ENCODE peak calls at places on chromosome 14, in six cellular contexts. O is spleen, Q is prostate gland, Z is SK-N-SH, D is GM23338, M is transverse colon. Y is an unnamed sample.

GRCh38 chr14:83975435-83976222 is 1554.3 kb upstream of the FLRT2 start:
- DNase-seq in Q (no peak), Z (no peak), O (no peak), M (no peak), D (peak; percentile 15), Y (no peak)

GRCh38 chr14:96065661-96066459 is 26.7 kb downstream of the C14orf132 start:
- DNase-seq in M (no peak), O (peak; percentile 38), Q (no peak), Z (peak; percentile 78), D (peak; percentile 26), Y (no peak)

GRCh38 chr14:29810657-29811056 is 117.0 kb downstream of the PRKD1 start:
- DNase-seq in D (no peak), O (no peak), Q (no peak), Z (no peak), M (no peak), Y (peak; percentile 38)

GRCh38 chr14:92470215-92470614 is 43.4 kb upstream of the RIN3 start:
- DNase-seq in D (peak; percentile 11), M (no peak), Q (no peak), Z (no peak), O (no peak), Y (no peak)

GRCh38 chr14:86221755-86222154 is 691.8 kb downstream of the FLRT2 start:
- DNase-seq in D (peak; percentile 15), Q (no peak), Z (no peak), O (no peak), M (no peak), Y (no peak)

GRCh38 chr14:36238666-36239363 is 62.3 kb upstream of the PTCSC3 start:
- DNase-seq in M (no peak), D (no peak), Z (no peak), O (no peak), Q (no peak), Y (no peak)

GRCh38 chr14:20836668-20837338 is 34.2 kb upstream of the RNASE1 start:
- DNase-seq in D (peak; percentile 85), Z (no peak), O (no peak), M (no peak), Q (peak; percentile 50), Y (peak; percentile 58)

GRCh38 chr14:76812093-76812421 is 625 bp downstream of the ANGEL1 start:
- DNase-seq in M (peak; percentile 37), Q (no peak), D (peak; percentile 34), Z (no peak), O (no peak), Y (no peak)

GRCh38 chr14:24255931-24256696 is 6.9 kb downstream of the TGM1 start:
- DNase-seq in Q (no peak), D (no peak), Z (no peak), M (no peak), O (peak; percentile 36), Y (no peak)

GRCh38 chr14:53310412-53310811 is 157.3 kb upstream of the DDHD1 start:
- DNase-seq in M (no peak), D (no peak), Q (no peak), Z (no peak), O (no peak), Y (no peak)

GRCh38 chr14:71714225-71714624 is 218.0 kb upstream of the RGS6 start:
- DNase-seq in O (no peak), M (no peak), Q (no peak), D (no peak), Z (no peak), Y (no peak)

GRCh38 chr14:75150150-75150549 is 23.3 kb upstream of the NEK9 start:
- DNase-seq in Q (no peak), M (no peak), D (no peak), Z (no peak), O (no peak), Y (no peak)

GRCh38 chr14:22898302-22898894 is 15.4 kb downstream of the REM2 start:
- DNase-seq in M (no peak), O (no peak), Z (no peak), D (no peak), Q (no peak), Y (no peak)

GRCh38 chr14:80494769-80495168 is 283.5 kb upstream of the DIO2 start:
- DNase-seq in M (no peak), Q (no peak), O (no peak), D (no peak), Z (no peak), Y (no peak)

GRCh38 chr14:78598046-78598652 is 428.0 kb downstream of the NRXN3 start:
- DNase-seq in D (peak; percentile 89), M (peak; percentile 18), Q (peak; percentile 27), O (no peak), Z (peak; percentile 70), Y (peak; percentile 44)

GRCh38 chr14:71783786-71784185 is 148.4 kb upstream of the RGS6 start:
- DNase-seq in M (no peak), D (no peak), O (no peak), Q (no peak), Z (no peak), Y (no peak)

GRCh38 chr14:42316746-42317145 is 710.1 kb downstream of the LRFN5 start:
- DNase-seq in M (no peak), O (no peak), D (no peak), Q (no peak), Z (no peak), Y (no peak)

GRCh38 chr14:65600742-65601141 is 188.2 kb downstream of the FUT8 start:
- DNase-seq in O (no peak), D (no peak), Z (no peak), M (no peak), Q (no peak), Y (no peak)

GRCh38 chr14:99609245-99610117 is 5.5 kb upstream of the CCDC85C start:
- DNase-seq in Z (no peak), M (peak; percentile 32), Q (no peak), O (no peak), D (no peak), Y (no peak)

GRCh38 chr14:55045087-55045486 is 6.4 kb upstream of the MAPK1IP1L start:
- DNase-seq in M (no peak), Z (no peak), D (no peak), Q (no peak), O (no peak), Y (no peak)

GRCh38 chr14:55048900-55049437 is 2.5 kb upstream of the MAPK1IP1L start:
- DNase-seq in O (no peak), Z (no peak), M (no peak), D (no peak), Q (no peak), Y (no peak)

GRCh38 chr14:55051165-55051425 is 352 bp upstream of the MAPK1IP1L start:
- DNase-seq in D (no peak), O (no peak), M (no peak), Z (no peak), Q (no peak), Y (no peak)

GRCh38 chr14:55043528-55043927 is 7.9 kb upstream of the MAPK1IP1L start:
- DNase-seq in Z (no peak), M (no peak), O (no peak), D (no peak), Q (no peak), Y (no peak)

DNA sequence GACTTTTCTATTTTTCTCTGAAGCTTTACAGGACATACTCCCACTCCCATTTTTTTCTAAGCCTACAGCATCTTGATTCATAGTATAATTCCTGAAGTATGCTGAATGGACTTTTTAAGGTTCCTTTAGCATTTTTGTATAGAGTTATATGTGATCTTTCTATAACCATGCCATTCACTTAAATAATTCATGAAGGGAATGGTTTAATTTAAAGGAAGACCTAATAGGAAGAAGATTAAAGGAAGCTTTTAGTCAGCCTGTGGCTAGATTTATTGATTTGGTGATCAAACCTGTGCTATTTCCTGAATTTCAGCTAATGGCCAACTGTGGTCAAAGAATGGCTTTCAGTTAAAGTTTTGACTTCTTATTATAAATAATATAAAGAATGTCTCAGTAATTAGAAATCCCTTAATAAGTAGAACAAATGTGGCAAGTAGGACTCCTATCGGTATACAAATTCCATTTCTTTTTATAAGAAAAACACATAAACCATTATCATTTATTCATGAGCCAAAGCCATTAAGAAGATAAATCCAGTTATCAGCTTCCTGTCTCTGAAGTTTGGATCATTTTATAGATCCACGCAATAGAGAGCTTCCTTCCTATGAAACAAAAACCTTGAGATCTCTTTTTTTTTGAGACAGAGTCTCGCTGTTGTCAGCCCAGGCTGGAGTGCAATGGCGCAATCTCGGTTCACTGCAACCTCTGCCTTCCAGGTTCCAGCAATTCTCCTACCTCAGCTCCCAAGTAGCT is 4.0 kb upstream of the MAPK1IP1L start:
- DNase-seq in D (no peak), O (no peak), Q (no peak), Z (no peak), M (no peak), Y (no peak)
- TF ChIP-seq POLR2AphosphoS5 in D (no peak), O (peak; percentile 25), Q (no peak), Z (no peak), M (no peak), Y (no peak)

GRCh38 chr14:50228313-50228712 is 3.1 kb downstream of the SOS2 start:
- DNase-seq in M (no peak), D (no peak), Z (no peak), O (no peak), Q (no peak), Y (no peak)

GRCh38 chr14:50232276-50232642 is 881 bp upstream of the SOS2 start:
- DNase-seq in Z (no peak), M (no peak), O (no peak), D (peak; percentile 23), Q (no peak), Y (no peak)

GRCh38 chr14:50231475-50232275 is at the start of gene SOS2:
- DNase-seq in M (peak; percentile 92), O (peak; percentile 98), Z (peak; percentile 95), Q (peak; percentile 83), D (peak; percentile 94), Y (peak; percentile 88)

GRCh38 chr14:50229646-50230045 is 1.7 kb downstream of the SOS2 start:
- DNase-seq in Q (no peak), O (no peak), D (no peak), Z (no peak), M (no peak), Y (no peak)

DNA sequence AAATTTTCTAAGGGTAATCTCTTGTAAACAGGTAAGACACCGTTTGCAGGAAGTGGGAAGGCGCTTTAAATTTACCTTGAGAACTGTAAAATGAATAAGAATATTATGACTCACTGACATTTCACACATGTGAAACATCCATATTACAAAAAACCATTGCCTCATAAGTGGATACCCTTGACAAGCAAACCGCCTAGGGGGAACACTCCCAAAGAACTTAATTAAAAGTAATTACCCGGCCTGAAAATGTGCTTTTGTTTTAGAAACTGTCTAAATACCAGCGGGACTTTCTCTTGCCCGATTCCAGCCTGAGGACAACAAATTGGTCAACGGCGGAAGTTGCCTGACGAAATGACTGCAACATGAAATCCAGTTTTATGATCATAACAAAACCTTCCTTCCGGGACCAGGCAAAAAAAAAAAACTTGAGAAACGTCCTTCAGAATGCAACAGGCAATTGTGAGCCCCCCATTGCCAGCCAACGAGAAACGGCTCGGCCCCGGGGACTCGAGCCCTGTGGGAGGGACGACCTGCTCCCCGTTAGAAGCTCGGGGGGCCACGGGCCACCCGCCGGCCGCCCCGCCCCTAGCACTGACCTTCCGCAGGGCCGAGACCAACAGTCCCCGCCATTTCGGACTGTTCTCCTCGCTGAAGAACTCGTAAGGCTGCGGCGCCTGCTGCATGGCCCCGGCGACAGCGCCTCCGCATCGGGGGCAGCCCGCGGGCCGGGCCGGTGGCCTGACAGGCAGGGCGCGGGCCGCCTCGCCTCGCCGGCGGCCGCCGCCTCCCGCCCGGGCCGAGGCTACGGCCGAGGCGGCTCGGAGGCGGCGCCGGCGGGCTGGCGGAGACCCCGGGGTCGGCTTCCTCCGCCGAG is 540 bp downstream of the SOS2 start:
- DNase-seq in M (peak; percentile 58), Z (peak; percentile 75), O (peak; percentile 92), Q (peak; percentile 46), D (peak; percentile 50), Y (peak; percentile 41)
- H3K4me1 ChIP-seq in M (peaks cover 50% of the 10 kb centered on the region), Z (peaks cover 9% of the 10 kb centered on the region), O (peaks cover 47% of the 10 kb centered on the region), Q (no peaks in the 10 kb centered on the region), D (peaks cover 20% of the 10 kb centered on the region), Y (peaks cover 62% of the 10 kb centered on the region)

GRCh38 chr14:93954900-93955891 is 21.2 kb downstream of the ASB2 start:
- DNase-seq in M (peak; percentile 54), O (peak; percentile 90), Q (no peak), Z (peak; percentile 37), D (no peak), Y (no peak)
- H3K4me3 ChIP-seq in M (no peak overlapping the region), O (peak overlapping the region; percentile 5), Q (no peak overlapping the region), Z (no peak overlapping the region), D (no peak overlapping the region), Y (no peak overlapping the region)

GRCh38 chr14:69643430-69644200 is 32.2 kb downstream of the SUSD6 start:
- DNase-seq in M (peak; percentile 86), O (no peak), Q (peak; percentile 94), D (no peak), Z (no peak), Y (peak; percentile 90)
- TF ChIP-seq POLR2AphosphoS5 in M (peak; percentile 45), O (no peak), Q (peak; percentile 95), D (no peak), Z (no peak), Y (no peak)

Y was measured in stomach.